ENCODE peak calls at places on chromosomes 16 and 17, in five cellular contexts. S, Z, A, L and T are unnamed samples.

GRCh38 chr17:51006601-51007000 is 114.1 kb downstream of the SPAG9 start:
- DNase-seq in S (peak; percentile 21), Z (no peak), A (no peak), L (no peak), T (no peak)

GRCh38 chr17:8739104-8739503 is 5.5 kb downstream of the CCDC42 start:
- DNase-seq in S (no peak), Z (no peak), A (no peak), L (no peak), T (no peak)

GRCh38 chr16:14111713-14112538 is 40.8 kb downstream of the MRTFB start:
- DNase-seq in S (no peak), Z (peak; percentile 57), A (peak; percentile 63), L (no peak), T (no peak)

GRCh38 chr17:80586464-80587228 is 42.0 kb downstream of the RPTOR start:
- DNase-seq in S (no peak), Z (no peak), A (no peak), L (peak; percentile 64), T (no peak)

GRCh38 chr17:19287651-19288050 is 50.5 kb downstream of the EPN2 start:
- DNase-seq in S (no peak), Z (no peak), A (no peak), L (no peak), T (no peak)

GRCh38 chr16:180101-180920 is at the start of gene HBQ1:
- DNase-seq in S (peak; percentile 31), Z (no peak), A (peak; percentile 24), L (no peak), T (no peak)

GRCh38 chr16:5377280-5377898 is 279.8 kb upstream of the EEF2KMT start:
- DNase-seq in S (no peak), Z (no peak), A (no peak), L (no peak), T (no peak)

GRCh38 chr16:66254751-66255150 is 111.7 kb upstream of the CDH5 start:
- DNase-seq in S (no peak), Z (no peak), A (no peak), L (no peak), T (no peak)

GRCh38 chr17:1787301-1787902 is 25.5 kb downstream of the SERPINF1 start:
- DNase-seq in S (peak; percentile 88), Z (peak; percentile 43), A (no peak), L (peak; percentile 89), T (no peak)

GRCh38 chr17:60677308-60678117 is at the start of gene BCAS3:
- DNase-seq in S (peak; percentile 99), Z (peak; percentile 97), A (peak; percentile 98), L (peak; percentile 99), T (peak; percentile 97)

GRCh38 chr17:73533127-73533526 is 111.1 kb downstream of the SDK2 start:
- DNase-seq in S (no peak), Z (no peak), A (peak; percentile 70), L (no peak), T (no peak)

GRCh38 chr17:79406316-79406715 is 204.5 kb downstream of the RBFOX3 start:
- DNase-seq in S (peak; percentile 47), Z (no peak), A (no peak), L (no peak), T (no peak)

GRCh38 chr16:57571098-57571497 is 28.7 kb downstream of the ADGRG5 start:
- DNase-seq in S (no peak), Z (no peak), A (no peak), L (no peak), T (no peak)

GRCh38 chr16:81198635-81199034 is 39.9 kb upstream of the BCO1 start:
- DNase-seq in S (no peak), Z (no peak), A (no peak), L (no peak), T (no peak)

GRCh38 chr16:89737341-89738071 is 16.2 kb downstream of the ZNF276 start:
- DNase-seq in S (no peak), Z (no peak), A (no peak), L (no peak), T (no peak)

GRCh38 chr17:7004398-7005253 is 7.8 kb upstream of the RNASEK start:
- DNase-seq in S (peak; percentile 66), Z (no peak), A (no peak), L (no peak), T (no peak)

GRCh38 chr16:12565423-12565822 is 238.3 kb downstream of the CPPED1 start:
- DNase-seq in S (no peak), Z (no peak), A (no peak), L (no peak), T (no peak)

GRCh38 chr16:59748531-59748930 is 1014.4 kb upstream of the GOT2 start:
- DNase-seq in S (no peak), Z (no peak), A (no peak), L (no peak), T (no peak)

GRCh38 chr17:19759934-19760530 is 11.9 kb upstream of the ALDH3A1 start:
- DNase-seq in S (no peak), Z (peak; percentile 20), A (no peak), L (no peak), T (no peak)

GRCh38 chr17:34386925-34387550 is 24.0 kb upstream of the CCL1 start:
- DNase-seq in S (peak; percentile 53), Z (no peak), A (no peak), L (no peak), T (no peak)
- TF ChIP-seq POLR2A in S (no peak), Z (no peak), A (no peak), L (no peak), T (no peak)

DNA sequence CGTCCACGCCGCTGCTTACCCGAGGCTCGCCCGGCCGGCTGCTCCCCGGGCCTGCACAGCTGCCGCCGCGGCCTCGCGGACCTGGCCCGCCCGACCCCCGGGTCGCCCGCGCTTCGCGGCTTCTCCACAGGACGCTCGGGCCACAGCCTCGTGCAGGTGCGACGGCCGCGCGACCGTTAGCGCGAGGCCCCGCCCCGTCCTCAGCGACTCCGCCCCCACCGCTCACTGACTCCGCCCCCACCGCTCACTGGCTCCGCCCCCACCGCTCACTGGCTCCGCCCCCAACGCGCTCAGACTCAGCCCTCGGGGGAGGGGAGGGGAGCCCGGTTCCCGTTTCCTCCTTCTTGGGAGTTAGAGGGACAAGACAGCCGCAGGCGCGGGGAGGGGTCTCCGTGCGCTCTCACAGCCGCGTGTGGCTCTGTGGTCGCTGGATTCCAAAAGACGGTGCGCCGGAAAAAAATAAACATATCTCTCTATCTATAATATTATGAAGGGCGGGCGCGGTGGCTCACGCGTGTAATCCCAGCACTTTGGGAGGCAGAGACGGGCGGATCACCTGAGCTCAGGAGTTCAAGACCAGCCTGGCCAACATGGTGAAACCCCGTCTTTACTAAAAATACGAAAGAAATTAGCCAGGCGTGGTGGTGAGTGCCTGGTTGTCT is at the start of gene MEIOB:
- DNase-seq in S (peak; percentile 16), Z (no peak), A (no peak), L (no peak), T (no peak)
- H3K4me3 ChIP-seq in S (peak within 1 kb of the TSS; percentile 13), Z (peak within 1 kb of the TSS; percentile 31), A (no peak within 1 kb of the TSS), L (peak within 1 kb of the TSS; percentile 18), T (no peak within 1 kb of the TSS)

DNA sequence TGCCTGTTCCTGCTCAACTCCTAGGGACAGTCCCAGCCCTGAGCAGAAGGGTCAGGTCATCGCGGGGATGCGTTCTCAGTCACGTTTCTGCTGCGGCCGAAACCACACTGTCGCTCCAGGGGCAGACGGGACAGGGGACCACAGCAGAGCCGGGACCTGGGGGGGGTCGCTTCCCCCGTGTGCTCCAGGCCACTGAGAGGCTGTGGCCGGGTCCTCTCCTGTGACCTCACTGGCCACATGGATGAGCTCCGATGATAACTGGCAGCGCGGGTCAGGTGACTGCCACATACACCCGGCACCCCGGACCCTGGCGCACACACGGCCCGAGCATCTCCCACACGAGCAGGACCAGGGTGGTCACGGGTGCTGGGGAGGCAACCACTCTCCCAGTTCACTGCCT is 12.8 kb downstream of the GNPTG start:
- DNase-seq in S (no peak), Z (no peak), A (no peak), L (no peak), T (no peak)
- H3K36me3 ChIP-seq in S (peaks cover 14% of the 10 kb centered on the region), Z (peaks cover 96% of the 10 kb centered on the region), A (no peaks in the 10 kb centered on the region), L (peaks cover 58% of the 10 kb centered on the region), T (peaks cover 95% of the 10 kb centered on the region)

DNA sequence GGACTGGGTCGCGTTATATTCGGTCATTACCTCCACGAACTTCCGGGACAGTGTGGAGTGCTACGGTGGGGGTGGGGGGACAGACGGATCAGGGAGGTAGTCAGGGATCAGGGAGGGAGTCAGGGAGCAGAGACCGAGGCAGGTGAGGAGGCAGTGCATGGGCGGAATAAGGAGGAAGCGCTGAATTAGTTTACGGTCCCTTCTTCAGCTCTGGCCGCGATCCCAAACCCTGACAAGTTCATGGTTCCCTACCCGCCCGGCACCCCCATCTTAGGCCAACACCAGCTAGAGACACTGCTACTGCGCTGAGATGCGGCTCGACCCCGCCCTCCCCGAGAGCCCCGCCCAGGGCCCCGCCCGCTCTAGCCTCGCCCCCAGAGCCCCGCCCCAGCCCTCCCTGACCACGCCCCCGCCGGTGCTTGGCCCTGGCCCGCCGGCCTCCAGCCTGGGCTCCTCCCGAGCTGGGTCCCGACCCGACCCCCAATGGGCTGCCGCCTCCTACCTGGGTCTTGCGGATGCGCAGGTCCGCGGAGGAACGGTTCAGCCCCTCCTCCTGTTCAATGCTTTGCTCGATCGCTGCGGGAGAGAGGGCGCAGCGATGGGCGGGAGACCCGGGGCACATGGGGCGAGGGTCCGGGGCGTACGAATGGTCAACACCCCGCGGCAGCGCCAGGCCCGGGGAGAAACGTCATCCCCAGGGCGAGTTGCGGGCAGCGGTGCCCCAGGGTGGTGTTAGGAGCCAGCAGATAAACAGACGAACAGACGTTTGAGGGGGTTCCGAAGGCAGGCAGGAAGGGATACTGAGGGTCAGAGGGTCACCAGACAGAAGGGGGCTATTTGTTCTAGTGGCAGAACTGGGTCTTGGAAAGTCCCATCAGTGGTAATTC is 12.2 kb downstream of the HSD3B7 start:
- DNase-seq in S (peak; percentile 37), Z (peak; percentile 83), A (peak; percentile 88), L (peak; percentile 67), T (no peak)
- TF ChIP-seq POLR2A in S (no peak), Z (no peak), A (peak; percentile 56), L (peak; percentile 57), T (peak; percentile 54)

GRCh38 chr16:85910073-85910853 is 11.3 kb downstream of the IRF8 start:
- DNase-seq in S (no peak), Z (no peak), A (no peak), L (no peak), T (no peak)
- H3K4me3 ChIP-seq in S (no peak overlapping the region), Z (no peak overlapping the region), A (no peak overlapping the region), L (no peak overlapping the region), T (no peak overlapping the region)